ENCODE peak calls at places on chromosomes 3 and 15, in five cellular contexts. Y is CD8-positive, alpha-beta T cell; B is prostate gland; F is body of pancreas; K is CD8-positive, alpha-beta memory T cell. R is an unnamed sample. For H3K4me1, the result is how much of the 10 kb centered on the place peaks cover.

GRCh38 chr3:16409032-16409431 is 104.5 kb downstream of the RFTN1 start:
- DNase-seq in K (no peak), Y (no peak), F (no peak), B (no peak), R (no peak)

GRCh38 chr15:42736178-42736792 is 643 bp downstream of the CDAN1 start:
- DNase-seq in K (no peak), Y (no peak), F (no peak), B (no peak), R (peak)

GRCh38 chr3:57764794-57765193 is 8.7 kb downstream of the SLMAP start:
- DNase-seq in K (no peak), F (no peak), Y (no peak), B (no peak), R (no peak)

GRCh38 chr15:44729394-44729913 is 6.9 kb upstream of the TRIM69 start:
- DNase-seq in K (no peak), Y (peak), F (no peak), B (peak), R (no peak)

GRCh38 chr15:69143756-69144436 is 16.5 kb upstream of the GLCE start:
- DNase-seq in F (no peak), K (no peak), Y (no peak), B (no peak), R (no peak)

GRCh38 chr3:40751652-40752051 is 226.9 kb downstream of the ZNF621 start:
- DNase-seq in Y (no peak), F (no peak), B (no peak), K (no peak), R (no peak)

GRCh38 chr3:100073555-100074307 is 40.6 kb downstream of the FILIP1L start:
- DNase-seq in F (no peak), B (no peak), K (no peak), Y (no peak), R (peak)

GRCh38 chr3:53141468-53141840 is 11.2 kb upstream of the RFT1 start:
- DNase-seq in F (peak), Y (no peak), K (no peak), B (no peak), R (no peak)

GRCh38 chr3:186283096-186283495 is 78.9 kb downstream of the DGKG start:
- DNase-seq in B (no peak), F (no peak), Y (no peak), K (no peak), R (no peak)

GRCh38 chr3:49248828-49249227 is 28.2 kb downstream of the C3orf62 start:
- DNase-seq in B (no peak), Y (no peak), F (no peak), K (no peak), R (no peak)

GRCh38 chr3:182323126-182323727 is 470.1 kb upstream of the ATP11B start:
- DNase-seq in F (no peak), K (no peak), Y (no peak), B (no peak), R (no peak)

GRCh38 chr15:39363761-39364586 is 216.9 kb upstream of the THBS1 start:
- DNase-seq in K (no peak), B (no peak), Y (no peak), F (no peak), R (no peak)

GRCh38 chr3:97940034-97940433 is 32.2 kb downstream of the RIOX2 start:
- DNase-seq in K (no peak), Y (no peak), F (no peak), B (no peak), R (no peak)

GRCh38 chr3:50406487-50406886 is 47.2 kb upstream of the TMEM115 start:
- DNase-seq in K (no peak), Y (no peak), F (no peak), B (no peak), R (no peak)

GRCh38 chr3:31882431-31882830 is 98.6 kb downstream of the OSBPL10 start:
- DNase-seq in B (no peak), F (no peak), K (no peak), Y (no peak), R (no peak)

GRCh38 chr3:9883676-9884554 is 3.9 kb upstream of the CIDEC start:
- DNase-seq in K (no peak), Y (no peak), B (no peak), F (no peak), R (no peak)

GRCh38 chr3:161356287-161356686 is 15.0 kb downstream of the SPTSSB start:
- DNase-seq in Y (no peak), K (no peak), B (no peak), F (no peak), R (no peak)

GRCh38 chr15:85950101-85950500 is 129.6 kb upstream of the AGBL1 start:
- DNase-seq in F (no peak), Y (no peak), K (no peak), B (no peak), R (no peak)

GRCh38 chr3:51646091-51646490 is 25.0 kb upstream of the TEX264 start:
- DNase-seq in Y (no peak), F (no peak), K (no peak), B (no peak), R (no peak)

GRCh38 chr3:66472313-66473134 is 28.3 kb downstream of the LRIG1 start:
- DNase-seq in Y (peak), F (no peak), K (no peak), B (peak), R (peak)

GRCh38 chr3:37852097-37852496 is 9.6 kb upstream of the CTDSPL start:
- DNase-seq in K (no peak), B (no peak), F (no peak), Y (no peak), R (no peak)

GRCh38 chr3:51388286-51389029 is 2.6 kb upstream of the RBM15B start:
- DNase-seq in F (no peak), Y (no peak), B (peak), K (no peak), R (no peak)

GRCh38 chr15:65982941-65983340 is 113.7 kb downstream of the RAB11A start:
- DNase-seq in Y (no peak), K (no peak), B (no peak), F (no peak), R (no peak)

GRCh38 chr3:89624494-89624893 is 517.1 kb downstream of the EPHA3 start:
- DNase-seq in B (no peak), K (no peak), F (no peak), Y (no peak), R (no peak)

GRCh38 chr15:45454825-45455224 is 67.7 kb downstream of the SLC30A4 start:
- DNase-seq in K (peak), F (peak), Y (peak), B (peak), R (peak)

GRCh38 chr3:70982700-70983140 is 600.8 kb downstream of the FOXP1 start:
- DNase-seq in K (no peak), F (peak), B (peak), Y (no peak), R (peak)

GRCh38 chr15:66803182-66803729 is 101.2 kb downstream of the SMAD6 start:
- DNase-seq in F (peak), K (no peak), Y (no peak), B (peak), R (peak)

GRCh38 chr15:43279496-43279895 is 12.8 kb upstream of the TGM5 start:
- DNase-seq in Y (no peak), K (no peak), B (no peak), F (no peak), R (no peak)

GRCh38 chr3:67481126-67481525 is 173.3 kb downstream of the SUCLG2 start:
- DNase-seq in F (no peak), B (no peak), Y (no peak), K (no peak), R (no peak)

GRCh38 chr3:170563712-170564423 is 22.0 kb downstream of the SLC7A14 start:
- DNase-seq in K (no peak), F (no peak), B (no peak), Y (no peak), R (peak)

GRCh38 chr3:190044142-190044541 is 76.6 kb downstream of the P3H2 start:
- DNase-seq in K (no peak), F (no peak), Y (no peak), B (no peak), R (no peak)

GRCh38 chr3:190051643-190052042 is 69.1 kb downstream of the P3H2 start:
- DNase-seq in Y (no peak), K (no peak), B (no peak), F (no peak), R (no peak)

GRCh38 chr3:190053919-190054672 is 66.6 kb downstream of the P3H2 start:
- DNase-seq in Y (no peak), B (no peak), F (no peak), K (no peak), R (peak)

GRCh38 chr3:190044974-190045373 is 75.7 kb downstream of the P3H2 start:
- DNase-seq in B (no peak), Y (no peak), F (no peak), K (no peak), R (no peak)

GRCh38 chr3:190048831-190049541 is 71.7 kb downstream of the P3H2 start:
- DNase-seq in Y (no peak), B (no peak), K (no peak), F (no peak), R (no peak)
- H3K4me1 ChIP-seq in Y (under half), B (under half), K (under half), F (under half), R (under half)

DNA sequence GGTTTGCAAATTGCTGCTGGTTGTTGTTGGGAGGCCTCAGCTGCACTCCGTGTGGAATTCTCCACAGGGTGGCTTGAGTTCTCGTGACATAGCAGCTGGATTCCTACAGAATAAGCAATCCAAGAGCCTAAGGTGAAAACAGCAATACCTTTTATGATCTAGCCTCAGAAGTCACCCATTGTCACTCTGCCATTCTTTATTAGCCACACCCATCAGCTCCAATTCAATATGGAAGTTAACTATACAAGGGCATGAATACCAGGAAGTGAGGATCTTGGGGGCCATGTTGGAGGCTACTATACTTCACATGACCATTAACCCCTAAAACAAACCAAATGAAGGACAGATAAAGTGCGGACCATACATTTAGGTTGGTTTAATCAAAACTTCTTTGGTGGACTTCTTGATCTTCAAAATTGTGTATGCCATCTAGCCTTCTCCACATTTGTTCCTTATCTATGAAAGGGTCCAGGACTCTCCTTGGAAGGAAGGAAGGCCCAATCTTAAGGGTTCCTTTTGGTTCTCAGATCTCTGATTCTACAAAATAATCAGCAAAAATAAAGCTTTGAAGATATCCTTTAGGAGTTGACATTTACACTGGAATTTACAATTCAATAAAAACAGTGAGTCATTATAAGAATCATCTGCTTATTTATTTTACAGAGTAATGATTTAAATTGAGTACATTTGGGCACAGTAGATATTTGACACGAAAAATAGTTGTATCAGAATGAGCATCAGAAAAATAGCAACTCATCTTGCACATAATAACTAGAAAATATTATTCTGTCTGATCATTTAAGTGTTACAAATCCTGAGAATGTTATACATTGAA is 21.5 kb downstream of the CIAO2A start:
- DNase-seq in B (no peak), Y (no peak), F (no peak), K (no peak), R (no peak)
- H3K27ac ChIP-seq in B (peak), Y (no peak), F (peak), K (peak), R (no peak)

DNA sequence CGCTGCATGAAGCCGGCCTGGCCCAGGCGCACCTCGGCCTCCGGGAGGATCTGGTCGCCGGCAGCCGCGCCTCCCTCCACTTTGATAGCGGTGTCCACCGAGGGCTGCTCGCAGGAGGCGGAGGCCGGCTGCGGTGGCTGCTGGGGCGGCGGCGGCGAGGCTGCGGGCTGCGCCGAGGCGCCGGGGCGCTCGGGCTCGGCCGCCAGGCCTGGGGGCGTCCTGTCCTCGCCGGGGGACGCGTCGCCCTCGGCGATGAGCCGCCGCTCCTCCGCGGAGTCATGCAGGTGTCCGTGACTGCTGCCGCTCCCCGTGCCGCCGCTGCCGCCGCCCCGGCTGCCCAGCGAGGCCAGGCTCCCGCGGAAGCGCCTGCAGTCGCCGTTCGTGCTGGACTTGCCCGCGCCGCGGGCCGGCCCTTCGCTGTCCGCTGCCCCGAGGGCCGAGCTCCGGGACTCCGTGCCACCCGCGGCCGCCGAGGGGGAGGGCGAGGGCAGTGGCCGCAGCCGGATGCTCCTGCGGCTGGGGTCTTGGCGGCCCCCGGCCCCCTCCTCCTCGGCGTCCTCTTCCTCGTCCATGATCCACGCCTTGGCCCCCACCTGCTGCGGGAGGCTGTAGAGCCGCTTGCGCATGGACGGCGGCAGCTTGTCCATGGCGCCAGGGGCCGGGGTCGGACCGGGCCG is 996 bp downstream of the HCN4 start:
- DNase-seq in Y (no peak), F (no peak), K (no peak), B (no peak), R (no peak)
- H3K4me3 ChIP-seq in Y (no peak), F (no peak), K (no peak), B (peak), R (no peak)

GRCh38 chr3:11371758-11372157 is 99.6 kb downstream of the ATG7 start:
- DNase-seq in B (no peak), Y (no peak), K (no peak), F (no peak), R (no peak)

GRCh38 chr3:11373645-11374044 is 101.4 kb downstream of the ATG7 start:
- DNase-seq in F (no peak), K (no peak), B (no peak), Y (no peak), R (no peak)

GRCh38 chr3:11377726-11378125 is 105.5 kb downstream of the ATG7 start:
- DNase-seq in Y (no peak), B (no peak), F (no peak), K (no peak), R (no peak)

GRCh38 chr3:11373235-11373634 is 101.0 kb downstream of the ATG7 start:
- DNase-seq in B (no peak), K (no peak), Y (no peak), F (no peak), R (no peak)

GRCh38 chr3:11375333-11376076 is 103.3 kb downstream of the ATG7 start:
- DNase-seq in F (no peak), K (no peak), B (no peak), Y (no peak), R (no peak)
- H3K4me1 ChIP-seq in F (under half), K (under half), B (under half), Y (under half), R (under half)

DNA sequence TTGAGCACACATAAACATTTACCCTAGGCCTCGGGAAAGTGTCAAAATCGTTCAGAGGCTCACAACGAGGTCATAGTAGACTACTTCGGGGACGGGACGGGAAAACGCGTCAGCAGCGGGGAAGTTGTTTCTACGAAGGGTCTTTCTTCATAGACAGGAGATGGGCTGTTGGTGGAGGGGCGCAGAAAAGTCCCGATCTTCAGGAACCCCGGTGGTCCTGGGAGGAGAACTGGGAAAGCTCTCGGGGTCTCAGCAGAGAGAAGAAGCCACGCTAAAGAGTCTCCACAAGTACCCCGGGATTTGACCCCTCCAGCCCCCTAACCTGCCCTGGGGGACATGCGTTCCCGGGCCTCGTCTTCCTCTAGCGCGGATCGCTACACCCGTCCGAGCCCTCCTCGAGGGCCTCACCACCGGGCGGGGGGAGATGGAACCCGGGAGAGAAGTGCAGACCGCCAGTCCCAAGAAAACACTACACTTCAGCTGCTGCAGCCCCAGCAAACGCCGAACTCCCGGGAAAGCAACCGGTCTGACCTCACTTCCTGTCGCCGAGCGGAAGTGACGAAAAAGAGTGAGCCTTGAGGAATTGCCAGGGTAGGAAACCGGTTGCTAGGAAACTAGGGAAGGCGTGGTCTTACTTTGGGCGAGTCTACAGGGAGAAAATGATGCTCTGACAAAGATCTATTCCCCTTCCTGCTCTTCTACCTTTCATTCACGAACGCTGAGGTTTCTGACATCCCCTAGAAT is at the start of gene PIK3R4:
- DNase-seq in K (peak), F (peak), Y (peak), B (peak), R (peak)
- H3K27ac ChIP-seq in K (peak), F (peak), Y (peak), B (peak), R (peak)

GRCh38 chr3:29852767-29853166 is 571.9 kb downstream of the RBMS3 start:
- DNase-seq in F (no peak), K (no peak), B (no peak), Y (no peak), R (no peak)
- H3K4me3 ChIP-seq in F (no peak), K (no peak), B (no peak), Y (no peak), R (no peak)

DNA sequence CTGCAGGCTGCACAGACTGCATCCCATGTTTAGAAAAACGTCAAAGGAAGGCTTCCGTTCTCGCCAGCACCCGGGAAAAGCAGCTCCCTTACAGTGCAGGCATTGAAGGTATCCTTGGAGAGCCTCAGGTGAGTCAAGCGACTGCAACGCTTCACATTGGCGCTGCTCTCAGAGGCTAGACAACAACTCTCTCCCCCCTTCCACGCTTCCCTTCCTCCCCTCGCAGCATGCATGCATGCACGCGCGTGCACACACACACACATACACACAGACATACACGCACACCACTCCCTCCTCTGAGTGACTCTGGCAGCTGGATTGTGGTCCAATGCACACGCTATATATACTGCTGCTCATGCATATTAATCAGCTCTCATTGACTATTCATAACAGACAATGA is 191.1 kb downstream of the PDZRN3 start:
- DNase-seq in F (no peak), K (no peak), Y (no peak), B (no peak), R (no peak)
- H3K4me1 ChIP-seq in F (under half), K (under half), Y (under half), B (under half), R (under half)

GRCh38 chr3:172268425-172268824 is 179.8 kb downstream of the GHSR start:
- DNase-seq in B (no peak), K (no peak), F (no peak), Y (no peak), R (no peak)
- H3K27ac ChIP-seq in B (no peak), K (no peak), F (no peak), Y (no peak), R (no peak)

DNA sequence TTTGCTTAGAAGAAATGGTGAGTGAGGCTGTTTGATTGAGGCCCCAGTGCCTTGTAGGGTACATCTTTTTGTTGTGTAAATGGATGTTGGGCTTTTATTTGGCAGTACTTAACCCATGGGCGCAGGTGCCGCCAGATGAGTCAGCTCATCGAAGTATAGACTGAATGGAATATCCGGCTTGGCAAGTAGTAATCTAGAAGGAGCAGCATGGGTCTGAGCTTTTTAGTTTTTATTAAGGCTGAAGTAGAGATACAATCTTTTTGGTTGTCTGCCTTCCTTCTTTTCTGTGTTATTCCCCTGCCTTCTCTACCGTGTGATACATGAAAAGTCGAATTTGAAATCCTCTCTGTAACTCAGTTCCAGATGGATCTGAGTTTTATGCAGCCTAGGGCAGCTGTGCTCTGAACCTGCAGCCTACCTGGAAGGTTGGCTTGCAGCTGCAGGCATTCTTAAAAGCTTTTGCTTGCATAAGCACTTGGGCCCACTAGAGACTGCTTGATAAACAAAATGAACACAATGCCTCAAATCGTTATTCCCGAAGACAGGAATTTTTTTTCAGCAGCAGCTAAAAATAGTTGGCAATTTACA is 177.6 kb upstream of the CGNL1 start:
- DNase-seq in Y (no peak), B (peak), F (no peak), K (no peak), R (no peak)
- H3K4me3 ChIP-seq in Y (no peak), B (no peak), F (no peak), K (no peak), R (no peak)